ENCODE peak calls at places on chromosomes 13 and 19, in ten cellular contexts. H, Z, Y, D, W, G, T, U, L and M are unnamed samples.
A peak's percentile ranks its signal among the peaks of the same experiment; 100 is the strongest.

GRCh38 chr13:42211704-42212103 is 60.2 kb upstream of the AKAP11 start:
- DNase-seq in H (peak; percentile 11), Z (no peak), Y (no peak), D (no peak), W (no peak), G (no peak), T (no peak), U (no peak), L (no peak), M (peak; percentile 20)

GRCh38 chr13:93861818-93862217 is 617.7 kb downstream of the DCT start:
- DNase-seq in H (peak; percentile 81), Z (peak; percentile 44), Y (no peak), D (no peak), W (no peak), G (no peak), T (no peak), U (no peak), L (no peak), M (peak; percentile 87)

GRCh38 chr19:11421607-11422098 is 2.5 kb upstream of the RGL3 start:
- DNase-seq in H (no peak), Z (no peak), Y (no peak), D (peak; percentile 26), W (peak; percentile 89), G (peak; percentile 38), T (no peak), U (peak; percentile 19), L (peak; percentile 17), M (no peak)

GRCh38 chr19:38877781-38878574 is at the start of gene RINL:
- DNase-seq in H (no peak), Z (no peak), Y (peak; percentile 41), D (peak; percentile 92), W (peak; percentile 84), G (no peak), T (peak; percentile 30), U (peak; percentile 68), L (peak; percentile 52), M (no peak)

GRCh38 chr13:72473321-72473720 is 254.1 kb downstream of the MZT1 start:
- DNase-seq in H (no peak), Z (no peak), Y (no peak), D (no peak), W (no peak), G (no peak), T (no peak), U (no peak), L (no peak), M (no peak)

GRCh38 chr13:103195762-103196161 is 129.5 kb upstream of the SLC10A2 start:
- DNase-seq in H (no peak), Z (no peak), Y (no peak), D (no peak), W (no peak), G (no peak), T (no peak), U (no peak), L (no peak), M (no peak)

GRCh38 chr19:47151627-47152026 is 21.0 kb downstream of the SAE1 start:
- DNase-seq in H (no peak), Z (no peak), Y (no peak), D (no peak), W (no peak), G (no peak), T (no peak), U (no peak), L (no peak), M (no peak)

GRCh38 chr13:27174766-27175455 is 3.3 kb upstream of the USP12 start:
- DNase-seq in H (no peak), Z (no peak), Y (no peak), D (no peak), W (no peak), G (no peak), T (no peak), U (no peak), L (no peak), M (no peak)

GRCh38 chr19:12666305-12667048 is at the start of the genes MAN2B1 and WDR83:
- DNase-seq in H (peak; percentile 34), Z (no peak), Y (peak; percentile 66), D (peak; percentile 74), W (peak; percentile 94), G (peak; percentile 76), T (peak; percentile 67), U (peak; percentile 69), L (peak; percentile 73), M (no peak)

GRCh38 chr13:113158946-113159345 is 498 bp downstream of the PROZ start:
- DNase-seq in H (no peak), Z (no peak), Y (no peak), D (no peak), W (no peak), G (no peak), T (no peak), U (no peak), L (no peak), M (no peak)

GRCh38 chr19:398719-399118 is 10.2 kb downstream of the C2CD4C start:
- DNase-seq in H (no peak), Z (no peak), Y (no peak), D (no peak), W (no peak), G (no peak), T (no peak), U (no peak), L (no peak), M (no peak)

GRCh38 chr13:103289661-103290060 is 223.4 kb upstream of the SLC10A2 start:
- DNase-seq in H (peak; percentile 71), Z (no peak), Y (no peak), D (no peak), W (no peak), G (no peak), T (no peak), U (no peak), L (no peak), M (peak; percentile 14)

GRCh38 chr13:110195547-110196485 is 111.1 kb downstream of the COL4A1 start:
- DNase-seq in H (no peak), Z (no peak), Y (no peak), D (no peak), W (no peak), G (no peak), T (no peak), U (no peak), L (no peak), M (no peak)

GRCh38 chr19:45952341-45952690 is 21.3 kb downstream of the NOVA2 start:
- DNase-seq in H (no peak), Z (no peak), Y (no peak), D (no peak), W (no peak), G (no peak), T (no peak), U (no peak), L (no peak), M (no peak)

GRCh38 chr13:76992548-76993001 is 694 bp downstream of the CLN5 start:
- DNase-seq in H (peak; percentile 37), Z (no peak), Y (no peak), D (peak; percentile 31), W (no peak), G (peak; percentile 16), T (no peak), U (peak; percentile 14), L (peak; percentile 15), M (no peak)

GRCh38 chr19:3120611-3121231 is 15.1 kb upstream of the GNA15 start:
- DNase-seq in H (no peak), Z (no peak), Y (no peak), D (no peak), W (no peak), G (no peak), T (no peak), U (no peak), L (no peak), M (no peak)

GRCh38 chr19:48461982-48462655 is 6.7 kb downstream of the KCNJ14 start:
- DNase-seq in H (no peak), Z (no peak), Y (no peak), D (no peak), W (no peak), G (no peak), T (no peak), U (no peak), L (no peak), M (no peak)

GRCh38 chr19:30393046-30393445 is 20.9 kb downstream of the ZNF536 start:
- DNase-seq in H (no peak), Z (no peak), Y (no peak), D (no peak), W (no peak), G (no peak), T (no peak), U (no peak), L (no peak), M (no peak)

GRCh38 chr19:29283366-29283765 is 70.4 kb upstream of the UQCRFS1 start:
- DNase-seq in H (no peak), Z (no peak), Y (no peak), D (no peak), W (no peak), G (no peak), T (no peak), U (no peak), L (no peak), M (no peak)

GRCh38 chr19:7595466-7596133 is at the start of gene CAMSAP3:
- DNase-seq in H (peak; percentile 13), Z (no peak), Y (no peak), D (peak; percentile 81), W (peak; percentile 86), G (no peak), T (peak; percentile 20), U (peak; percentile 4), L (no peak), M (no peak)